ENCODE peak calls at places on chromosome 13, in seven cellular contexts. P is cardiac muscle cell, R is right lobe of liver, B is keratinocyte, Q is lower lobe of right lung, S is psoas muscle, K is IMR-90. I is an unnamed sample. For H3K36me3, the result is how much of the 10 kb centered on the place peaks cover.

GRCh38 chr13:31046711-31047279 is 114.3 kb downstream of the TEX26 start:
- DNase-seq in P (peak), R (no peak), B (no peak), Q (no peak), S (no peak), K (peak), I (peak)

GRCh38 chr13:26538363-26539317 is 18.8 kb upstream of the WASF3 start:
- DNase-seq in P (no peak), R (peak), B (no peak), Q (no peak), S (no peak), K (no peak), I (no peak)

GRCh38 chr13:63107163-63107935 is 1691.7 kb upstream of the PCDH20 start:
- DNase-seq in P (no peak), R (no peak), B (no peak), Q (no peak), S (no peak), K (peak), I (no peak)

GRCh38 chr13:24627864-24628418 is 52.3 kb upstream of the ATP12A start:
- DNase-seq in P (no peak), R (no peak), B (no peak), Q (no peak), S (no peak), K (no peak), I (peak)

GRCh38 chr13:107138468-107138867 is 570.5 kb upstream of the ARGLU1 start:
- DNase-seq in P (no peak), R (no peak), B (no peak), Q (no peak), S (no peak), K (no peak), I (no peak)

GRCh38 chr13:58933475-58933874 is 1230.3 kb downstream of the DIAPH3 start:
- DNase-seq in P (no peak), R (no peak), B (no peak), Q (no peak), S (no peak), K (no peak), I (no peak)

GRCh38 chr13:97802213-97802612 is 151.3 kb upstream of the IPO5 start:
- DNase-seq in P (no peak), R (no peak), B (no peak), Q (no peak), S (no peak), K (no peak), I (no peak)

GRCh38 chr13:97125051-97125809 is 96.9 kb upstream of the MBNL2 start:
- DNase-seq in P (peak), R (no peak), B (peak), Q (no peak), S (peak), K (peak), I (peak)

GRCh38 chr13:21777813-21778212 is 106.9 kb downstream of the FGF9 start:
- DNase-seq in P (no peak), R (no peak), B (no peak), Q (no peak), S (no peak), K (no peak), I (no peak)

GRCh38 chr13:50421457-50422130 is 406.4 kb downstream of the KCNRG start:
- DNase-seq in P (no peak), R (no peak), B (no peak), Q (no peak), S (no peak), K (peak), I (no peak)

GRCh38 chr13:33349314-33349995 is 63.9 kb upstream of the STARD13 start:
- DNase-seq in P (no peak), R (no peak), B (no peak), Q (no peak), S (peak), K (no peak), I (peak)

GRCh38 chr13:72763411-72763810 is 18.3 kb downstream of the DIS3 start:
- DNase-seq in P (no peak), R (no peak), B (no peak), Q (no peak), S (no peak), K (no peak), I (no peak)

GRCh38 chr13:51370116-51370515 is 30.6 kb downstream of the SERPINE3 start:
- DNase-seq in P (no peak), R (no peak), B (no peak), Q (no peak), S (no peak), K (peak), I (no peak)

GRCh38 chr13:31214379-31214778 is 14.6 kb downstream of the B3GLCT start:
- DNase-seq in P (peak), R (no peak), B (no peak), Q (no peak), S (no peak), K (no peak), I (no peak)

GRCh38 chr13:87671824-87672603 is 843 bp downstream of the SLITRK5 start:
- DNase-seq in P (no peak), R (peak), B (no peak), Q (no peak), S (peak), K (no peak), I (peak)

GRCh38 chr13:40985596-40986327 is 33.4 kb downstream of the ELF1 start:
- DNase-seq in P (no peak), R (no peak), B (no peak), Q (no peak), S (no peak), K (no peak), I (no peak)

GRCh38 chr13:36090592-36090991 is 40.6 kb downstream of the DCLK1 start:
- DNase-seq in P (no peak), R (no peak), B (no peak), Q (no peak), S (no peak), K (no peak), I (peak)

GRCh38 chr13:20877902-20878301 is 24.6 kb downstream of the XPO4 start:
- DNase-seq in P (no peak), R (no peak), B (no peak), Q (no peak), S (no peak), K (no peak), I (no peak)

GRCh38 chr13:26910754-26911465 is 150.3 kb upstream of the GPR12 start:
- DNase-seq in P (no peak), R (no peak), B (no peak), Q (no peak), S (no peak), K (no peak), I (no peak)

GRCh38 chr13:36766295-36766694 is 52.7 kb upstream of the RFXAP start:
- DNase-seq in P (no peak), R (no peak), B (no peak), Q (no peak), S (no peak), K (peak), I (no peak)

GRCh38 chr13:102267191-102267590 is 134.7 kb downstream of the FGF14 start:
- DNase-seq in P (no peak), R (no peak), B (no peak), Q (no peak), S (no peak), K (peak), I (no peak)

GRCh38 chr13:98405107-98405571 is 171.8 kb downstream of the STK24 start:
- DNase-seq in P (peak), R (no peak), B (no peak), Q (no peak), S (no peak), K (no peak), I (no peak)

GRCh38 chr13:40031031-40031430 is 375.6 kb downstream of the COG6 start:
- DNase-seq in P (no peak), R (no peak), B (no peak), Q (no peak), S (no peak), K (peak), I (no peak)

GRCh38 chr13:25371608-25372274 is at the start of gene ATP8A2:
- DNase-seq in P (peak), R (no peak), B (no peak), Q (no peak), S (no peak), K (no peak), I (no peak)

GRCh38 chr13:40508112-40508511 is 158.3 kb downstream of the FOXO1 start:
- DNase-seq in P (no peak), R (no peak), B (no peak), Q (no peak), S (no peak), K (no peak), I (no peak)

GRCh38 chr13:31755803-31756212 is 16.5 kb downstream of the RXFP2 start:
- DNase-seq in P (no peak), R (no peak), B (no peak), Q (no peak), S (no peak), K (peak), I (no peak)

GRCh38 chr13:98307744-98308524 is 130.9 kb upstream of the RNF113B start:
- DNase-seq in P (no peak), R (no peak), B (no peak), Q (no peak), S (no peak), K (peak), I (no peak)

DNA sequence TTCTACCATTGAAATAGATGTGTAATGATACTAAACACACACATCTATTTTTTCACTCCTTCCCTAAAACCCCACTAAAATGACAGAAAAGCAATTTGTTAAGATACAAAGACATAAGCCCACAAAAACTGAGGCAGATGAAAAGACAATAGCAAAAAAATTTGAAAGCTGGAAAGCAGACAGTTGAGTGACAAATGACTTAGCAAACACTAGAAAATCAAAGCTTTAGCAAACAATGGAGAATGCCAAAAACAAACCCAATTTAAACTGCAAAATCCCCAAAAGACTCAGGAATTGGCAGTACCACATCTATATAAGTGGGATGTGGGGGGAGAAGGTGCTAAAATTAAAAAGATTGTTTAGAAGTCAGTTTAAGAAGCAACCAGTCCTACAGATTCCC is 9.5 kb downstream of the TSC22D1 start:
- DNase-seq in P (no peak), R (no peak), B (no peak), Q (no peak), S (no peak), K (no peak), I (no peak)
- H3K4me3 ChIP-seq in P (no peak), R (no peak), B (no peak), Q (no peak), S (no peak), K (no peak), I (no peak)

GRCh38 chr13:112978561-112979405 is 9.8 kb downstream of the MCF2L start:
- DNase-seq in P (no peak), R (no peak), B (no peak), Q (no peak), S (no peak), K (no peak), I (no peak)

GRCh38 chr13:112980441-112980840 is 11.4 kb downstream of the MCF2L start:
- DNase-seq in P (no peak), R (no peak), B (no peak), Q (no peak), S (no peak), K (no peak), I (no peak)

GRCh38 chr13:112977525-112977924 is 8.5 kb downstream of the MCF2L start:
- DNase-seq in P (no peak), R (no peak), B (no peak), Q (no peak), S (no peak), K (no peak), I (no peak)

GRCh38 chr13:112981361-112981905 is 12.4 kb downstream of the MCF2L start:
- DNase-seq in P (no peak), R (no peak), B (no peak), Q (no peak), S (no peak), K (no peak), I (no peak)

GRCh38 chr13:112979406-112979902 is 10.4 kb downstream of the MCF2L start:
- DNase-seq in P (no peak), R (no peak), B (no peak), Q (no peak), S (no peak), K (no peak), I (no peak)
- H3K27ac ChIP-seq in P (no peak), R (no peak), B (no peak), Q (peak), S (peak), K (no peak), I (no peak)

GRCh38 chr13:99542788-99543406 is 41.6 kb downstream of the TM9SF2 start:
- DNase-seq in P (no peak), R (no peak), B (no peak), Q (no peak), S (no peak), K (no peak), I (no peak)

GRCh38 chr13:99548448-99548847 is 47.2 kb downstream of the TM9SF2 start:
- DNase-seq in P (no peak), R (no peak), B (no peak), Q (no peak), S (no peak), K (no peak), I (no peak)

GRCh38 chr13:99545979-99546378 is 44.7 kb downstream of the TM9SF2 start:
- DNase-seq in P (no peak), R (no peak), B (no peak), Q (no peak), S (no peak), K (no peak), I (no peak)

GRCh38 chr13:99546878-99547277 is 45.6 kb downstream of the TM9SF2 start:
- DNase-seq in P (no peak), R (no peak), B (no peak), Q (no peak), S (no peak), K (no peak), I (no peak)
- H3K36me3 ChIP-seq in P (half or more), R (half or more), B (under half), Q (half or more), S (under half), K (under half), I (under half)

DNA sequence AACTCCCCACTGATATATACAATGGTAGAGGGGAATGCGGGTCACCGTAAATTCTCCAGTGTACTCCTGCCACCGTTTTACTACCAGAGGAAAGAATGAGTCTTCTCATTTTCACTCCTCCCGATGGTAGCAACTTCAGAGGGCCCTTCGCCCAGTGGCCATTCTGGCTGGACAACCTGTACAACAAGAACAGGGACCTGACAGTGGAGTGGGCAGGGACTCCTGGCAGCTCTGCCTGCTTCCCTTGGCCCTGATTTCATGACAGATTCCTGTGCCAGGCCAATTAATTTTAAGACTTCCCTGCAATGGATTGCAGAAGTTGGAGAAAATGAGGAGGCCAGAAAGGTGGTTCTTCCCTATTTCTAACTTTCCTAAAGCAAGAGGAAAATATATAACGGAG is 148.9 kb downstream of the GPC6 start:
- DNase-seq in P (no peak), R (no peak), B (no peak), Q (no peak), S (no peak), K (no peak), I (no peak)
- H3K4me3 ChIP-seq in P (no peak), R (no peak), B (no peak), Q (no peak), S (no peak), K (no peak), I (no peak)

DNA sequence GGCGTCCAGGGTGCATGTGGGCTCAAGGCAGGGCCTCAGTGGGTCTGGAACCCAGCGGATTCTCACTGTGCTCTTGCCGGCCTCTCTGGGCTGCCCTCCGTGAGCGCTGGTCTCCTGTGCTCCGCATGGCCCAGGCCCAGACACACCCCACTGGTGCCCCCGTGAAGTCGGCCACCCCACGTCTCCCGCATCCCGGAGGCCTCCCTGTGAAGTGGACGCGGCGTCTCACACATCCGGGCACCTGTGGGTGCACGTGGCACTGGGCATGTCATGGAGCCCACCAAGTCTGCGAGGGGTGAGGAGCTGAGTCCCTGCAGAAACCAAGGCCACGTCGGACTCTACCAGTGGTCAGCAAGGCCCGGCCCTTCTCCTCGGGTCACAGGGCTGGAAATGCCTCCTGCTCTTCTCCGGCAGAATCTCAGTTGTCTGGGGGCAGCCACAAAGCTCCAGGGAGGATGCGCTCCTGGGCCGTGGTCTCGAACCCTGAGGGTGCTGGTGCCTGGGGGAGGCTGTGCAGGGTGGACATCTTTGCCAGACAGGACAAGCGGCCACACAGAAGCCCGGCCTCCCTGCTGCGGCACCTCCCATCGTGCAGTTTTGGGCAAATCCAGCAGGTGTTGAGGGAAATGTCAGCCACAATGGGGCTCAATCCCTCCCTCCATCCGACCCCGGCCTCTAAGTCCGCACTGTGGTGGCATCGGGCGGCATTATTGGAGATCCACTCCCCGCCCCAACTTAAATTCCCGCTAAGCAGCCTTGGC is 2.2 kb downstream of the C13orf46 start:
- DNase-seq in P (no peak), R (peak), B (no peak), Q (peak), S (peak), K (no peak), I (no peak)
- H3K27ac ChIP-seq in P (no peak), R (peak), B (no peak), Q (peak), S (no peak), K (no peak), I (no peak)

DNA sequence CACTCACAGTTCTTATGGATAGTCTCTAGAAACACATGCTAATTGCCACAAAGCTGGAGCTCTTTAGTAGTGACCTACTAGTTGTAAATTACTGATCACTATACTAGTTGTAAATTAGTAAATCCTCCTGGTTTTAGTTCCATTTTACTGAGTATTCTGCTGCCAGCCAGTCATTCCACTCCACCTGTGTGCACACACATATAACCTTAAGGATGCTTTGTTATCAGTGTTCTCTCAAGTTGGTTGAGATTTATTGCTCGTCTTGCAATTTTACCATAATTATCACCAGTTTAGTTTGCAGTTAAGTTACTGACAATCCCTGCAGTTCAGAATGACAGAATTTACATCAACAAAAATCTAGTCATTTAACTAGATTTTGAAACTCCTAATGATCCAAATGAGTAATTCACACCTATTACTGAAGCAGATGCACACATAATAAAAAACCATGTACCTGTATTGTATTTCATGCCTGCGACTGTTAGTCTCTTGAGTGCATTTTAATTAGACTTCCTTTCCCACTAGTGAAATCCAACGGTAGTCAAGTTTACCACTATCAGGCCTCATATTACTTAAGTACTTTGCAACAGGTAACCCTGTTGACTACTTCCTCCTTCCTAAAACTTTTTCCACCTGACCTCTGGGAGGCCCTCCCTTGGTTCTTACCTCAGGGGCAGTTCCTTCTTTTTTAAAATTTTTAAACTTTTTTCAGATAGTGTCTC is 7.6 kb downstream of the TPT1 start:
- DNase-seq in P (no peak), R (no peak), B (no peak), Q (no peak), S (no peak), K (no peak), I (no peak)
- H3K36me3 ChIP-seq in P (under half), R (under half), B (under half), Q (half or more), S (under half), K (under half), I (under half)

DNA sequence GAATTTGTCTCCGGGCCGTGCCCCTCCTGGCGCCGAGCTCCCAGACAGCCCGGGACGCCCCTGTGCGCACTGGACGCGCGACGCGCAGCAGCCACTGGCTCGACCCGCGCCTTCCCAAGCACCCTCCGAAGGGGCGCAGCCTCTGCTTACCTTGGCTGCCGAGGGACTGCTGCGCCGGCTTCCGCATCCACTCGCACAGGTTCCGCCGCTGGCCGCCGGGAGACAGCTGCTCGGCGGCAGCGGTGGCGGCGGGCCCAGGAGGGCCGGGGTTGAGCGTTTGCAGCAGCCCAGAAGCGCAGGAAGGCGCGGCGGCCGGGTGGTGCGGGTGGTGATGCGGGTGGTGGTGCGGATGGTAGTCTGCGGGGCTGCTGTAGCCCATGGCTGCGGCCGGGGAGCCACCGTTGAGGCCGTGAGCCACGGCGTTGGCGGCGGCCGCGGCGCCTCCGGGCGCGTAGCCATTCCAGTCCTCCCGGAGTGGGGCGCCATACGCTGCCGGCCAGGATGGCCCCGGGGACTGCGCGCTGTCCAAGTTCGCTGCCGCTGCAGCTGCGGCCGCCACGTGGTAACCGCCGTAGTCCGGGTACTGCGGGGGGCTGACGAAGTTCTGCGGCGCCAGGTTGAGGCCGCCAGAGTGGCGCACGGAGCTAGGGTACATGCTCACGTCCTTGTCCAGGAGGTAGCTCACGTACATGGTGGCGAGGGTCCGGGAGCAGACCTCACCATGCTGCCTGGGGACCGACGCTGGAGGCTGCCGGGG is 621 bp downstream of the CDX2 start:
- DNase-seq in P (no peak), R (no peak), B (no peak), Q (no peak), S (no peak), K (no peak), I (no peak)
- H3K4me3 ChIP-seq in P (peak), R (no peak), B (no peak), Q (no peak), S (no peak), K (no peak), I (no peak)